ENCODE peak calls at places on chromosomes 11 and 22, in five cellular contexts. One of them, this sample, is unnamed.

GRCh38 chr22:22179858-22180257 is 64.7 kb upstream of the VPREB1 start:
- DNase-seq in heart left ventricle: no peak
- DNase-seq in stomach: no peak
- DNase-seq in IMR-90: no peak
- DNase-seq in upper lobe of right lung: no peak
- DNase-seq in this sample: no peak

GRCh38 chr11:116895053-116895757 is 57.8 kb upstream of the APOA1 start:
- DNase-seq in upper lobe of right lung: no peak
- DNase-seq in IMR-90: no peak
- DNase-seq in stomach: no peak
- DNase-seq in heart left ventricle: no peak
- DNase-seq in this sample: no peak

GRCh38 chr11:73429121-73429740 is 53.0 kb downstream of the RELT start:
- DNase-seq in IMR-90: peak; percentile 75
- DNase-seq in heart left ventricle: no peak
- DNase-seq in stomach: no peak
- DNase-seq in upper lobe of right lung: no peak
- DNase-seq in this sample: peak; percentile 50

GRCh38 chr11:126194121-126194543 is 17.3 kb downstream of the RPUSD4 start:
- DNase-seq in IMR-90: peak; percentile 59
- DNase-seq in upper lobe of right lung: no peak
- DNase-seq in stomach: peak; percentile 34
- DNase-seq in heart left ventricle: no peak
- DNase-seq in this sample: peak; percentile 40

GRCh38 chr11:20113147-20113435 is 47.2 kb downstream of the DBX1 start:
- DNase-seq in stomach: no peak
- DNase-seq in upper lobe of right lung: no peak
- DNase-seq in IMR-90: no peak
- DNase-seq in heart left ventricle: no peak
- DNase-seq in this sample: no peak

GRCh38 chr11:11179239-11179638 is 173.8 kb downstream of the CSNK2A3 start:
- DNase-seq in upper lobe of right lung: no peak
- DNase-seq in heart left ventricle: no peak
- DNase-seq in IMR-90: peak; percentile 82
- DNase-seq in stomach: no peak
- DNase-seq in this sample: peak; percentile 68

GRCh38 chr22:33829549-33830280 is 90.6 kb downstream of the LARGE1 start:
- DNase-seq in heart left ventricle: no peak
- DNase-seq in upper lobe of right lung: no peak
- DNase-seq in stomach: no peak
- DNase-seq in IMR-90: no peak
- DNase-seq in this sample: no peak

GRCh38 chr11:88315981-88316441 is 21.5 kb downstream of the CTSC start:
- DNase-seq in heart left ventricle: no peak
- DNase-seq in stomach: no peak
- DNase-seq in upper lobe of right lung: no peak
- DNase-seq in IMR-90: no peak
- DNase-seq in this sample: no peak

GRCh38 chr11:23021287-23021863 is 161.1 kb upstream of the CCDC179 start:
- DNase-seq in heart left ventricle: no peak
- DNase-seq in stomach: peak; percentile 34
- DNase-seq in IMR-90: peak; percentile 51
- DNase-seq in upper lobe of right lung: no peak
- DNase-seq in this sample: peak; percentile 15

GRCh38 chr22:25564979-25565677 is 653 bp downstream of the GRK3 start:
- DNase-seq in IMR-90: no peak
- DNase-seq in upper lobe of right lung: peak; percentile 78
- DNase-seq in heart left ventricle: peak; percentile 43
- DNase-seq in stomach: no peak
- DNase-seq in this sample: no peak

GRCh38 chr22:45580703-45581381 is 78.2 kb downstream of the FBLN1 start:
- DNase-seq in IMR-90: no peak
- DNase-seq in upper lobe of right lung: no peak
- DNase-seq in heart left ventricle: no peak
- DNase-seq in stomach: no peak
- DNase-seq in this sample: no peak

GRCh38 chr11:1964348-1964747 is 17.2 kb downstream of the MRPL23 start:
- DNase-seq in upper lobe of right lung: no peak
- DNase-seq in stomach: no peak
- DNase-seq in IMR-90: no peak
- DNase-seq in heart left ventricle: no peak
- DNase-seq in this sample: no peak

GRCh38 chr11:62664405-62665074 is 470 bp downstream of the C11orf98 start:
- DNase-seq in heart left ventricle: no peak
- DNase-seq in upper lobe of right lung: no peak
- DNase-seq in IMR-90: peak; percentile 50
- DNase-seq in stomach: peak; percentile 55
- DNase-seq in this sample: peak; percentile 30

GRCh38 chr22:38317995-38318715 is 922 bp upstream of the CSNK1E start:
- DNase-seq in stomach: peak; percentile 71
- DNase-seq in heart left ventricle: peak; percentile 79
- DNase-seq in IMR-90: peak; percentile 93
- DNase-seq in upper lobe of right lung: peak; percentile 78
- DNase-seq in this sample: peak; percentile 91

GRCh38 chr11:34356918-34357645 is 728 bp downstream of the ABTB2 start:
- DNase-seq in stomach: peak; percentile 63
- DNase-seq in heart left ventricle: peak; percentile 77
- DNase-seq in IMR-90: peak; percentile 51
- DNase-seq in upper lobe of right lung: peak; percentile 83
- DNase-seq in this sample: peak; percentile 69

GRCh38 chr11:61041755-61042518 is 60.4 kb upstream of the CD5 start:
- DNase-seq in upper lobe of right lung: no peak
- DNase-seq in stomach: peak; percentile 72
- DNase-seq in IMR-90: no peak
- DNase-seq in heart left ventricle: no peak
- DNase-seq in this sample: no peak

GRCh38 chr11:79672786-79673185 is 232.0 kb upstream of the TENM4 start:
- DNase-seq in IMR-90: no peak
- DNase-seq in heart left ventricle: no peak
- DNase-seq in upper lobe of right lung: no peak
- DNase-seq in stomach: no peak
- DNase-seq in this sample: no peak

GRCh38 chr22:24926849-24927579 is 19.5 kb downstream of the LHFPL7 start:
- DNase-seq in heart left ventricle: no peak
- DNase-seq in IMR-90: no peak
- DNase-seq in stomach: no peak
- DNase-seq in upper lobe of right lung: no peak
- DNase-seq in this sample: no peak

GRCh38 chr22:50486561-50487289 is at the start of gene MIOX:
- DNase-seq in stomach: no peak
- DNase-seq in IMR-90: no peak
- DNase-seq in upper lobe of right lung: no peak
- DNase-seq in heart left ventricle: no peak
- DNase-seq in this sample: peak; percentile 13

GRCh38 chr11:19602406-19602805 is 110.2 kb upstream of the NAV2 start:
- DNase-seq in upper lobe of right lung: no peak
- DNase-seq in stomach: no peak
- DNase-seq in heart left ventricle: no peak
- DNase-seq in IMR-90: no peak
- DNase-seq in this sample: peak; percentile 10

GRCh38 chr11:2309251-2310072 is 7.6 kb downstream of the TSPAN32 start:
- DNase-seq in stomach: no peak
- DNase-seq in upper lobe of right lung: peak; percentile 50
- DNase-seq in IMR-90: no peak
- DNase-seq in heart left ventricle: no peak
- DNase-seq in this sample: no peak

GRCh38 chr22:49298834-49299750 is 528.6 kb downstream of the BRD1 start:
- DNase-seq in upper lobe of right lung: peak; percentile 53
- DNase-seq in heart left ventricle: no peak
- DNase-seq in IMR-90: no peak
- DNase-seq in stomach: peak; percentile 15
- DNase-seq in this sample: no peak

GRCh38 chr11:69650081-69650831 is 9.3 kb downstream of the CCND1 start:
- DNase-seq in upper lobe of right lung: no peak
- DNase-seq in heart left ventricle: no peak
- DNase-seq in stomach: no peak
- DNase-seq in IMR-90: no peak
- DNase-seq in this sample: peak; percentile 46

GRCh38 chr11:119864836-119865235 is 135.8 kb upstream of the NECTIN1 start:
- DNase-seq in upper lobe of right lung: no peak
- DNase-seq in stomach: no peak
- DNase-seq in IMR-90: no peak
- DNase-seq in heart left ventricle: no peak
- DNase-seq in this sample: no peak

GRCh38 chr11:23314162-23314561 is 453.9 kb upstream of the CCDC179 start:
- DNase-seq in IMR-90: no peak
- DNase-seq in heart left ventricle: no peak
- DNase-seq in stomach: no peak
- DNase-seq in upper lobe of right lung: no peak
- DNase-seq in this sample: no peak

GRCh38 chr11:12411806-12412727 is 34.7 kb downstream of the PARVA start:
- DNase-seq in stomach: peak; percentile 57
- DNase-seq in upper lobe of right lung: no peak
- DNase-seq in heart left ventricle: peak; percentile 74
- DNase-seq in IMR-90: peak; percentile 95
- DNase-seq in this sample: peak; percentile 97

DNA sequence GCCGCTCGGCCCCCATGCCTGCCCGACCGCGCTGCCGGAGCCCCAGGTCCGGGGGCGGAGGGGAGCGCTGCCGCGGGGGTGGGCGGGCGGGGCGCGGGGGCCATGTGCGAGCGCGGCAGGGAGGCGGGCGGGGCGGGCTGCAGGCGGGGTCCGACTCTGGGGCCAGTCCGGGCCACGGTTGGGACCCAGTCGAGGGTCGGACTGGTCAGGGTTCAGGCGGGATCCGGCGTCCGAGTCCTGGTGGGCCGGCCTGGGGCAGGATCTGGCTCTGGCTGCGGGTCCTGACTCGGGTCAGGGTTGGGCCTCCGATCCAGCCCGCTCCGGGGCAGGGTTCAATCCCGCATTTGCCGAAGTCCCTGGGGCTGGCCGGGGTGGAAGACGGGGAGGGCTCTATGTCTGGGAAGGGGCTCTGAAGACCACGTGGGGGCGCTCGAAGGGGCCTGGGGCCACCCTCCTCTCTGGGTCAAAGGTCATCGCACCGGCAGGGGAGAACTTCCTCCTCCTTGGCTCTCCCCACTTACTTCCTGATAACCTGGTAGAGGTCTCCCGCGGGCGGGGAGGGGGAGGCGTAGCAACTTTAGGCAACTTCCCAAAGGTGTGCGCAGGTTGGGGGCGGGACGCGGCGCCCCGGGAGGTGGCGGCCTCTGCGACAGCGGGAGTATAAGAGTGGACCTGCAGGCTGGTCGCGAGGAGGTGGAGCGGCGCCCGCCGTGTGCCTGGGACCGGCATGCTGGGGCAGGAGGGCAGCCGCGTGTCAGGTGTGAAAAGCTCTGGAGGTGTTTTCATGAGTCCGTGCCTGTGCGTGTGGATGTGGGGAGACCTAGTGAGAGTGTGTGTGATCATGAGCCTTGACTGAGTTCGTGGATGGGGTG is 603 bp downstream of the ESRRA start:
- DNase-seq in upper lobe of right lung: peak; percentile 91
- DNase-seq in IMR-90: peak; percentile 27
- DNase-seq in heart left ventricle: peak; percentile 80
- DNase-seq in stomach: peak; percentile 89
- DNase-seq in this sample: peak; percentile 21
- TF ChIP-seq CTCF in upper lobe of right lung: peak; percentile 35
- TF ChIP-seq CTCF in IMR-90: peak; percentile 37
- TF ChIP-seq CTCF in heart left ventricle: no peak
- TF ChIP-seq CTCF in stomach: no peak
- TF ChIP-seq CTCF in this sample: no peak

GRCh38 chr11:96643173-96643572 is 253.4 kb downstream of the JRKL start:
- DNase-seq in heart left ventricle: no peak
- DNase-seq in stomach: no peak
- DNase-seq in IMR-90: no peak
- DNase-seq in upper lobe of right lung: no peak
- DNase-seq in this sample: no peak
- H3K4me3 ChIP-seq in heart left ventricle: no peak overlapping the region
- H3K4me3 ChIP-seq in stomach: no peak overlapping the region
- H3K4me3 ChIP-seq in IMR-90: no peak overlapping the region
- H3K4me3 ChIP-seq in upper lobe of right lung: no peak overlapping the region
- H3K4me3 ChIP-seq in this sample: no peak overlapping the region

DNA sequence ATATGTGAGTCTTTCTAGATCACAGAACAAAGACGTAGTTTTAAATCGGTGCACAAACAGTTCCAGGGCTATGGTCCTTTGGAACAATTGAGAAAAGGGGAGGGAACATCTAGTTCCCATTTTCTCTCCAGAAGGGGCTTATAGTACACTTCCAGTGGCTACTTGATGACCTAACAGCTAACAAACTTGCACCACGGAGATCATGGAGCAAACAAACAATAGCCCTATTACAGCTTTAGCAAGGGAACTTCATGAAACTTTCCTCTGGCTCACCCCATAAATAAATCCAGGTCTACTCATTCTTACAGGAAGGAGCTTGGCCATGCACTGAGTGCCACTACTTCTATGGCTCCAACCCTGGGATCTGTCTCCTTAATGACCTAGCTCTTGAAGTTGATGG is 8.3 kb upstream of the FOLR2 start:
- DNase-seq in upper lobe of right lung: no peak
- DNase-seq in heart left ventricle: no peak
- DNase-seq in stomach: peak; percentile 10
- DNase-seq in IMR-90: no peak
- DNase-seq in this sample: no peak
- TF ChIP-seq CTCF in upper lobe of right lung: no peak
- TF ChIP-seq CTCF in heart left ventricle: no peak
- TF ChIP-seq CTCF in stomach: no peak
- TF ChIP-seq CTCF in IMR-90: no peak
- TF ChIP-seq CTCF in this sample: no peak

GRCh38 chr11:131686836-131687235 is 316.4 kb downstream of the NTM start:
- DNase-seq in upper lobe of right lung: no peak
- DNase-seq in stomach: no peak
- DNase-seq in IMR-90: no peak
- DNase-seq in heart left ventricle: no peak
- DNase-seq in this sample: no peak

GRCh38 chr11:131689049-131689925 is 318.9 kb downstream of the NTM start:
- DNase-seq in upper lobe of right lung: no peak
- DNase-seq in IMR-90: no peak
- DNase-seq in stomach: no peak
- DNase-seq in heart left ventricle: no peak
- DNase-seq in this sample: no peak

GRCh38 chr11:131690362-131690761 is 319.9 kb downstream of the NTM start:
- DNase-seq in heart left ventricle: no peak
- DNase-seq in IMR-90: no peak
- DNase-seq in upper lobe of right lung: no peak
- DNase-seq in stomach: no peak
- DNase-seq in this sample: no peak

GRCh38 chr11:131687291-131688055 is 317.1 kb downstream of the NTM start:
- DNase-seq in stomach: no peak
- DNase-seq in upper lobe of right lung: no peak
- DNase-seq in heart left ventricle: no peak
- DNase-seq in IMR-90: no peak
- DNase-seq in this sample: no peak

DNA sequence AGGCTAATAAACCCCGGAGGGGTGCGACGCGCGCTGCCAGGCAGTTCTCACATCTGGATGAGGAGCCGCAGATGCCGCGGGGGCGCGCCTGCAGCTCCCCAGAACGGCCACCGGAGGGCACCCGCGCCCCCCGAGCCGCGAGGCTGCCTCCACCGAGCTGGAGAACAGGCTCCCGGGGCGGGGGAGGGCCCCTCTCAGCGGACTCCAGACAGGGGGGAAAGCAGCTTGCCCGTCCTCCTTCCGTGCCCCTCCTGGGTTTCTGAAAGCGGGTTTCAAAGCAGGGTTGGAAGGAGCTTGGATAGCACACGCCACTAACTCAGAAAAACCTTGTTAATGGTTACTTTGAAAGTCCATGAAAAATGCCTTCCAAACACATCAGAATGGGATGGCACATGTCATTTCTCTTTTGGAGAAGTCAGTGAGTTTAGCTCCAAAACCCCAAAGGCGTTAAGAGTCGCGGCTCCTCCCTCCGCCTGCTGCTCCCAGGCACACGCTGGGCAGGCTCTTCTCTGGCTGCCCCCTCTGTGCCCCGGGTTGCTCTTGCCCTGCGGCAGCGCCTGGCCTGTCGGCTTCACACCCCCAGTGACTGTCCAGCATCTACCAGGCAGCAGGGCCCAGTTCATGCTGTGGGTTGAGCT is 317.8 kb downstream of the NTM start:
- DNase-seq in heart left ventricle: peak; percentile 55
- DNase-seq in upper lobe of right lung: peak; percentile 76
- DNase-seq in IMR-90: peak; percentile 41
- DNase-seq in stomach: peak; percentile 37
- DNase-seq in this sample: peak; percentile 55
- H3K4me3 ChIP-seq in heart left ventricle: no peak overlapping the region
- H3K4me3 ChIP-seq in upper lobe of right lung: no peak overlapping the region
- H3K4me3 ChIP-seq in IMR-90: peak overlapping the region; percentile 36
- H3K4me3 ChIP-seq in stomach: no peak overlapping the region
- H3K4me3 ChIP-seq in this sample: peak overlapping the region; percentile 52